ENCODE peak calls at places on chromosome 15, in ten cellular contexts. Y is NCI-H2171 treated with DMSO at 0.1 percent for 48 hours; I is CD4-positive, alpha-beta T cell; M is naive thymus-derived CD4-positive, alpha-beta T cell; U is activated naive CD8-positive, alpha-beta T cell treated with anti-CD3 and anti-CD28 coated beads, Interleukin-2, amount 50 U/mL, for 24 hours; F is activated T-helper 1 cell treated with anti-CD3 and anti-CD28 coated beads, Interleukin-12 subunit alpha, Interleukin-12 subunit beta, Interleukin-2, Interleukin-4 antibody, amounts not matched to agents 30 ng/mL and 10 ng/mL and 1 ng/mL, durations not matched to agents 14 hours and 24 hours and 36 hours; K is anterior cingulate cortex; J is suprapubic skin; O is H54; W is GM13977. V is an unnamed sample.

GRCh38 chr15:52483712-52484111 is 45.0 kb downstream of the MYO5A start:
- DNase-seq in Y (no peak), I (no peak), M (no peak), U (no peak), F (no peak), K (no peak), J (no peak), O (peak), W (no peak), V (no peak)

GRCh38 chr15:59394166-59394661 is 21.5 kb upstream of the MYO1E start:
- DNase-seq in Y (no peak), I (no peak), M (no peak), U (no peak), F (no peak), K (no peak), J (no peak), O (no peak), W (no peak), V (no peak)

GRCh38 chr15:33699691-33700447 is 268.4 kb upstream of the CHRM5 start:
- DNase-seq in Y (peak), I (no peak), M (no peak), U (no peak), F (no peak), K (no peak), J (no peak), O (no peak), W (no peak), V (peak)

GRCh38 chr15:31108836-31109235 is 7.3 kb upstream of the TRPM1 start:
- DNase-seq in Y (no peak), I (no peak), M (no peak), U (no peak), F (no peak), K (no peak), J (no peak), O (no peak), W (no peak), V (no peak)

GRCh38 chr15:73867426-73867825 is 5.9 kb upstream of the TBC1D21 start:
- DNase-seq in Y (no peak), I (no peak), M (no peak), U (no peak), F (no peak), K (no peak), J (peak), O (no peak), W (no peak), V (no peak)

GRCh38 chr15:68364028-68364659 is 67.8 kb downstream of the ITGA11 start:
- DNase-seq in Y (no peak), I (no peak), M (no peak), U (no peak), F (no peak), K (peak), J (no peak), O (no peak), W (no peak), V (no peak)

GRCh38 chr15:68210821-68211655 is 5.9 kb upstream of the CALML4 start:
- DNase-seq in Y (peak), I (peak), M (peak), U (peak), F (peak), K (peak), J (peak), O (peak), W (peak), V (peak)

GRCh38 chr15:29784413-29784812 is 37.9 kb downstream of the TJP1 start:
- DNase-seq in Y (no peak), I (no peak), M (no peak), U (no peak), F (no peak), K (no peak), J (no peak), O (no peak), W (no peak), V (no peak)

GRCh38 chr15:53569756-53570480 is 189.5 kb downstream of the WDR72 start:
- DNase-seq in Y (no peak), I (no peak), M (no peak), U (no peak), F (no peak), K (no peak), J (no peak), O (no peak), W (no peak), V (no peak)

GRCh38 chr15:63291507-63291906 is 14.1 kb downstream of the APH1B start:
- DNase-seq in Y (no peak), I (no peak), M (no peak), U (no peak), F (no peak), K (no peak), J (no peak), O (peak), W (no peak), V (no peak)

GRCh38 chr15:40843885-40844542 is at the start of gene SPINT1:
- DNase-seq in Y (peak), I (peak), M (peak), U (peak), F (peak), K (no peak), J (no peak), O (no peak), W (peak), V (peak)

GRCh38 chr15:56215769-56216168 is 27.9 kb downstream of the RFX7 start:
- DNase-seq in Y (peak), I (no peak), M (no peak), U (no peak), F (no peak), K (no peak), J (no peak), O (peak), W (no peak), V (no peak)

GRCh38 chr15:70902105-70902504 is 9.5 kb downstream of the LRRC49 start:
- DNase-seq in Y (no peak), I (no peak), M (no peak), U (no peak), F (no peak), K (no peak), J (no peak), O (no peak), W (no peak), V (peak)

GRCh38 chr15:49438970-49439631 is 16.1 kb downstream of the FGF7 start:
- DNase-seq in Y (no peak), I (no peak), M (no peak), U (no peak), F (no peak), K (no peak), J (no peak), O (no peak), W (no peak), V (no peak)

GRCh38 chr15:47768730-47769129 is 51.4 kb downstream of the SEMA6D start:
- DNase-seq in Y (no peak), I (no peak), M (no peak), U (no peak), F (no peak), K (no peak), J (no peak), O (no peak), W (no peak), V (no peak)

GRCh38 chr15:69311319-69311721 is 12.6 kb downstream of the PAQR5 start:
- DNase-seq in Y (no peak), I (no peak), M (no peak), U (no peak), F (no peak), K (no peak), J (no peak), O (no peak), W (no peak), V (no peak)

GRCh38 chr15:101464999-101465669 is 24.4 kb downstream of the PCSK6 start:
- DNase-seq in Y (no peak), I (no peak), M (no peak), U (no peak), F (no peak), K (no peak), J (no peak), O (no peak), W (no peak), V (no peak)